ENCODE peak calls at places on chromosomes 13 and 19, in four cellular contexts. Q is MM.1S, C is heart right ventricle, G is Peyer's patch. N is an unnamed sample.
A peak's percentile ranks its signal among the peaks of the same experiment; 100 is the strongest.

GRCh38 chr19:929523-930258 is 3.9 kb downstream of the ARID3A start:
- DNase-seq in Q (no peak), G (no peak), C (no peak), N (no peak)

GRCh38 chr13:61600360-61601033 is 184.8 kb upstream of the PCDH20 start:
- DNase-seq in G (no peak), Q (no peak), C (no peak), N (no peak)

GRCh38 chr19:8158411-8159074 is 9.2 kb upstream of the FBN3 start:
- DNase-seq in G (no peak), C (peak; percentile 72), Q (peak; percentile 85), N (peak; percentile 89)

GRCh38 chr13:98297043-98297442 is 120.0 kb upstream of the RNF113B start:
- DNase-seq in Q (no peak), C (no peak), G (no peak), N (no peak)

GRCh38 chr13:77184455-77184854 is 142.4 kb downstream of the MYCBP2 start:
- DNase-seq in Q (peak; percentile 61), C (no peak), G (no peak), N (peak; percentile 67)

GRCh38 chr19:13796301-13797057 is 1.2 kb downstream of the ZSWIM4 start:
- DNase-seq in G (no peak), C (peak; percentile 84), Q (no peak), N (peak; percentile 45)

GRCh38 chr13:80989241-80989640 is 648.3 kb upstream of the SPRY2 start:
- DNase-seq in C (no peak), G (no peak), Q (no peak), N (no peak)

GRCh38 chr19:11692127-11692790 is 46.5 kb downstream of the ZNF823 start:
- DNase-seq in Q (no peak), G (no peak), C (no peak), N (no peak)

GRCh38 chr19:5035817-5036732 is 67.2 kb downstream of the KDM4B start:
- DNase-seq in G (no peak), Q (no peak), C (no peak), N (no peak)

GRCh38 chr13:69935043-69935442 is 172.6 kb upstream of the ATXN8OS start:
- DNase-seq in Q (peak; percentile 61), C (no peak), G (no peak), N (peak; percentile 1)

DNA sequence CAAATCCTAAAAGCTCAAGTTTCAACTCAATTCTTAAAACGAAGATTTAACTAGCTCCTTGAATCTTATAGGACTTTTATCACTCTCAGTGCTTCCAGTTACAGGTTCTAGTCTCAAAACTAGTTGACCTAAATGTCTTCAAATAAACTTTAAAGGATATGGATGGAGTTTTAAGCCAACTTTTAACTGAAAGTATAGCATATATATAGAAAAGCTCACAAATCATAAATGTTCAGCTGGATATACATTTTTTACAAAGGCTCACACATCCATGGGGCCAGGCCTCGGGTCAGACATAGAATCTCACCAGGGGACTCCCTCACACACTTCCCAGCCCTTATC is 47.1 kb upstream of the ARHGEF7 start:
- DNase-seq in Q (no peak), G (no peak), C (no peak), N (no peak)
- H3K4me3 ChIP-seq in Q (peak overlapping the region; percentile 72), G (no peak overlapping the region), C (peak overlapping the region; percentile 74), N (no peak overlapping the region)

DNA sequence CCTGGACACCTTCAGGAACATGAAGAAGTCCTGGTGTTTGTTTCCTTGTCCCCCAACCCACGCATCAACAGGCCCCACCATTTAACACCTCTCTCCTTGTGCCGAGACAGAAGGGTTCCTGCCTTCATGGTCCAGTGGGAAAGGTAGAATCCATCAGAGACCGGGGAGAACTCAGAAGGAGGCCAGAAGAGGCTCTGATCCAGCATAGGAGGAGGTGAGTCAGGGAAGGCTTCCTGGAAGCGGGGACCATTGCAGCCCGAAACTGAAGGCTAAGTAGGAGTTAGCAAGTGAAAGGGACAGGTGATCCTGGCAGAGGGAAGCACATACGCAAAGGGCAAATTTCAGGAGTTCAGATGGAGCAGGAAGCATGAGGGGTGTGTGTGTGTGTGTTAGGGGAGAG is 484 bp downstream of the ICAM3 start:
- DNase-seq in G (no peak), C (no peak), Q (no peak), N (no peak)
- H3K4me3 ChIP-seq in G (peak overlapping the region; percentile 49), C (no peak overlapping the region), Q (peak overlapping the region; percentile 77), N (peak overlapping the region; percentile 70)

GRCh38 chr19:31352296-31352781 is 3.1 kb upstream of the TSHZ3 start:
- DNase-seq in Q (no peak), C (no peak), G (no peak), N (no peak)
- H3K4me3 ChIP-seq in Q (no peak overlapping the region), C (peak overlapping the region; percentile 92), G (no peak overlapping the region), N (no peak overlapping the region)

DNA sequence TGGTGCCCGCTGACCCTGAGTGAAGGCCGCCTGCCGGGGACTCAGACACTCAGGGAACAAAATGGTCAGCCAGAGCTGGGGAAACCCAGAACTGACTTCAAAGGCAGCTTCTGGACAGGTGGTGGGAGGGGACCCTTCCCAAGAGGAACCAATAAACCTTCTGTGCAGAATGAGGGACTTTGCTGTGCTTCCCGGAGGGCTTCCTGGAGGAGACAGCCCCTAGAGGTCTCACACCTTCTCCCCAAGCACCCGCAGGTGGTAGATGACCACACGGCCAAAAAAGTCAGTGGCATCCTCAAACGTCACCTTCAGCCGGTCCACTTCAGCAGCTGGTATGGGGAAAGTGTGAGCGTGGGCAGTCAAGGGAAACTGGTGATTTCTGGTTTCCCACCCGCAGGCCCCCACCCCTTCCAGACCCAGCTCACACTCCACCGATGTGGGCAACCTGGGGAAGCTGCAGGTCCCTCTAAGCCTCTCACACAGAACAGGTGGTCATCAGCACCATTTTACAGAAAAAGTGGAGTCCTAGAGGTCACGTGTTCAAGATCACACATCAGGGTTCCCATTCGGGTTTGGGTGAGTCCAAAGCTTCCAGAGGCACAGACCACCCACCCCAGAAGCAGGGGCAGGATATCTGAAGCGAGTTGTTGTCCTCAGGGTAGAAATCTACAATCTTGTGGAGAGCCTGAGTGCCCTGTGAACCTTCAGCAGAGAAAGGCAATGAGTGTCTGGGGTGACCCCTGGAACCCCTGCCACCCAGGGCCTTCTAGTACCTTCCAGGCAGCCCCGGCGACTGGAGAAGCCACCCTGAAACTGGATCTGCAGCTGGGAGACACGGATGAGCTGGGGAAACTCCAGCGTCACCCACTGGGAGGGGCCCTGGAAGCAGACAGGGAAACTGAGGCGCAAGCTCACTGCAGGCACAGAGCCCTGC is 1.2 kb downstream of the NR2C2AP start:
- DNase-seq in G (no peak), C (no peak), Q (no peak), N (peak; percentile 24)
- H3K4me3 ChIP-seq in G (peak overlapping the region; percentile 55), C (peak overlapping the region; percentile 70), Q (peak overlapping the region; percentile 85), N (peak overlapping the region; percentile 92)